ENCODE peak calls at places on chromosome 2, in four cellular contexts. R is RPMI7951; Q is stimulated activated naive B cell treated with anti-CD40 and anti-IgM and Interleukin-4, amounts not matched to agents 10 μg/mL and 1 μg/mL and 100 μg/mL, for 72 hours; I is astrocyte of the spinal cord. O is an unnamed sample.

GRCh38 chr2:185012643-185013042 is 414.3 kb downstream of the ZNF804A start:
- DNase-seq in R (no peak), Q (no peak), I (peak), O (no peak)

GRCh38 chr2:217784996-217785543 is 217.7 kb downstream of the TNS1 start:
- DNase-seq in R (no peak), Q (no peak), I (no peak), O (no peak)

GRCh38 chr2:148259674-148260073 is 238.8 kb downstream of the MBD5 start:
- DNase-seq in I (peak), Q (no peak), R (peak), O (no peak)

GRCh38 chr2:148165975-148166374 is 145.1 kb downstream of the MBD5 start:
- DNase-seq in I (no peak), Q (no peak), R (no peak), O (no peak)

GRCh38 chr2:136117391-136117841 is 533 bp downstream of the CXCR4 start:
- DNase-seq in R (no peak), I (peak), Q (no peak), O (no peak)

GRCh38 chr2:222572761-222573174 is 83.1 kb downstream of the FARSB start:
- DNase-seq in I (peak), R (peak), Q (no peak), O (no peak)

GRCh38 chr2:107305966-107306365 is 420.0 kb upstream of the ST6GAL2 start:
- DNase-seq in I (no peak), R (no peak), Q (no peak), O (no peak)

GRCh38 chr2:203830294-203831055 is 37.1 kb upstream of the CTLA4 start:
- DNase-seq in Q (no peak), I (no peak), R (no peak), O (no peak)

GRCh38 chr2:96815326-96816126 is 542 bp upstream of the CNNM3 start:
- DNase-seq in I (peak), R (peak), Q (no peak), O (peak)

GRCh38 chr2:10395893-10396292 is 52.2 kb downstream of the ODC1 start:
- DNase-seq in Q (no peak), R (no peak), I (no peak), O (no peak)

GRCh38 chr2:96698221-96698861 is 41.5 kb downstream of the LMAN2L start:
- DNase-seq in Q (no peak), R (no peak), I (no peak), O (no peak)

GRCh38 chr2:183592271-183592670 is 468.0 kb downstream of the NUP35 start:
- DNase-seq in Q (no peak), R (no peak), I (no peak), O (peak)

GRCh38 chr2:45836740-45837139 is 185.3 kb downstream of the PRKCE start:
- DNase-seq in R (no peak), I (no peak), Q (peak), O (no peak)

GRCh38 chr2:156340818-156341481 is 8.4 kb upstream of the NR4A2 start:
- DNase-seq in I (no peak), R (no peak), Q (no peak), O (no peak)

GRCh38 chr2:216880509-216881184 is 20.8 kb upstream of the TNP1 start:
- DNase-seq in I (peak), Q (no peak), R (no peak), O (no peak)

GRCh38 chr2:9778012-9778411 is 65.3 kb upstream of the TAF1B start:
- DNase-seq in I (no peak), R (no peak), Q (no peak), O (no peak)